ENCODE peak calls at places on chromosome 12, in seven cellular contexts. One of them, this sample, is unnamed.

GRCh38 chr12:105554223-105554678 is 223.8 kb downstream of the C12orf75 start:
- DNase-seq in neuronal stem cell: peak; percentile 46
- DNase-seq in trophoblast cell: no peak
- DNase-seq in mesenchymal stem cell: no peak
- DNase-seq in H9: no peak
- DNase-seq in H1: no peak
- DNase-seq in IMR-90: no peak
- DNase-seq in this sample: peak; percentile 90

GRCh38 chr12:52238206-52238840 is 5.3 kb downstream of the KRT7 start:
- DNase-seq in neuronal stem cell: no peak
- DNase-seq in trophoblast cell: no peak
- DNase-seq in mesenchymal stem cell: no peak
- DNase-seq in H9: no peak
- DNase-seq in H1: no peak
- DNase-seq in IMR-90: no peak
- DNase-seq in this sample: no peak

GRCh38 chr12:73506611-73507010 is 1031.0 kb upstream of the ATXN7L3B start:
- DNase-seq in neuronal stem cell: no peak
- DNase-seq in trophoblast cell: no peak
- DNase-seq in mesenchymal stem cell: no peak
- DNase-seq in H9: no peak
- DNase-seq in H1: no peak
- DNase-seq in IMR-90: no peak
- DNase-seq in this sample: no peak

GRCh38 chr12:71626768-71627167 is 36.9 kb downstream of the ZFC3H1 start:
- DNase-seq in neuronal stem cell: no peak
- DNase-seq in trophoblast cell: no peak
- DNase-seq in mesenchymal stem cell: no peak
- DNase-seq in H9: no peak
- DNase-seq in H1: no peak
- DNase-seq in IMR-90: peak; percentile 65
- DNase-seq in this sample: no peak

GRCh38 chr12:26658991-26659390 is 174.0 kb downstream of the ITPR2 start:
- DNase-seq in neuronal stem cell: no peak
- DNase-seq in trophoblast cell: no peak
- DNase-seq in mesenchymal stem cell: no peak
- DNase-seq in H9: no peak
- DNase-seq in H1: no peak
- DNase-seq in IMR-90: peak; percentile 81
- DNase-seq in this sample: no peak

GRCh38 chr12:45050331-45050750 is 558 bp downstream of the DBX2 start:
- DNase-seq in neuronal stem cell: no peak
- DNase-seq in trophoblast cell: no peak
- DNase-seq in mesenchymal stem cell: no peak
- DNase-seq in H9: peak; percentile 66
- DNase-seq in H1: peak; percentile 78
- DNase-seq in IMR-90: no peak
- DNase-seq in this sample: peak; percentile 29

GRCh38 chr12:108063192-108063591 is 65.9 kb upstream of the WSCD2 start:
- DNase-seq in neuronal stem cell: peak; percentile 27
- DNase-seq in trophoblast cell: no peak
- DNase-seq in mesenchymal stem cell: no peak
- DNase-seq in H9: no peak
- DNase-seq in H1: no peak
- DNase-seq in IMR-90: no peak
- DNase-seq in this sample: peak; percentile 66

GRCh38 chr12:50924439-50925341 is 27.7 kb upstream of the HIGD1C start:
- DNase-seq in neuronal stem cell: no peak
- DNase-seq in trophoblast cell: no peak
- DNase-seq in mesenchymal stem cell: peak; percentile 97
- DNase-seq in H9: peak; percentile 63
- DNase-seq in H1: peak; percentile 63
- DNase-seq in IMR-90: peak; percentile 86
- DNase-seq in this sample: peak; percentile 59

GRCh38 chr12:57717846-57718640 is 20.5 kb downstream of the AGAP2 start:
- DNase-seq in neuronal stem cell: no peak
- DNase-seq in trophoblast cell: no peak
- DNase-seq in mesenchymal stem cell: no peak
- DNase-seq in H9: no peak
- DNase-seq in H1: peak; percentile 19
- DNase-seq in IMR-90: no peak
- DNase-seq in this sample: no peak

GRCh38 chr12:49131973-49132461 is 822 bp upstream of the TUBA1B start:
- DNase-seq in neuronal stem cell: no peak
- DNase-seq in trophoblast cell: no peak
- DNase-seq in mesenchymal stem cell: peak; percentile 77
- DNase-seq in H9: no peak
- DNase-seq in H1: no peak
- DNase-seq in IMR-90: peak; percentile 50
- DNase-seq in this sample: peak; percentile 30

DNA sequence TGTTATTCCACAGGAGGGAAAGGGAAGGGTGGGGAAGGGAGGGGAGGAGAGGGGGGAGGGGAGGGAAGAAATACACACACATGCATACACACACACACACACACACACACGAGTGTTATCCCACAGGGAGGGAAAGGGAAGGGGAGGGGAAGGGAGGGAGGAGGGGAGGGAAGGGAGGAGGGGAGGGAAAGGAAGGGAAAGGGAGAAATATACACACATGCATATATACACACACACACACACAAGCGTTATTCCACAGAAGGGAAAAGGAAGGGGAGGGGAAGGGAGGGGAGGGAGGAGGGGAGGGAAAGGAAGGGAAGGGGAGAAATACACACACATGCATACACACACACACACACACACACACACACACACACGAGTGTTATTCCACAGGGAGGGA is 19.5 kb upstream of the FBRSL1 start:
- DNase-seq in neuronal stem cell: no peak
- DNase-seq in trophoblast cell: no peak
- DNase-seq in mesenchymal stem cell: no peak
- DNase-seq in H9: no peak
- DNase-seq in H1: no peak
- DNase-seq in IMR-90: no peak
- DNase-seq in this sample: no peak
- H3K18ac ChIP-seq in neuronal stem cell: no peak overlapping the region
- H3K18ac ChIP-seq in trophoblast cell: no peak overlapping the region
- H3K18ac ChIP-seq in mesenchymal stem cell: no peak overlapping the region
- H3K18ac ChIP-seq in H9: no peak overlapping the region
- H3K18ac ChIP-seq in H1: no peak overlapping the region
- H3K18ac ChIP-seq in IMR-90: no peak overlapping the region
- H3K18ac ChIP-seq in this sample: no peak overlapping the region

GRCh38 chr12:2855546-2855945 is 1.3 kb downstream of the TEX52 start:
- DNase-seq in neuronal stem cell: no peak
- DNase-seq in trophoblast cell: no peak
- DNase-seq in mesenchymal stem cell: no peak
- DNase-seq in H9: no peak
- DNase-seq in H1: no peak
- DNase-seq in IMR-90: no peak
- DNase-seq in this sample: no peak

GRCh38 chr12:2854669-2855453 is 2.0 kb downstream of the TEX52 start:
- DNase-seq in neuronal stem cell: no peak
- DNase-seq in trophoblast cell: no peak
- DNase-seq in mesenchymal stem cell: no peak
- DNase-seq in H9: no peak
- DNase-seq in H1: no peak
- DNase-seq in IMR-90: no peak
- DNase-seq in this sample: no peak

GRCh38 chr12:2856901-2857495 is at the start of gene TEX52:
- DNase-seq in neuronal stem cell: no peak
- DNase-seq in trophoblast cell: peak; percentile 23
- DNase-seq in mesenchymal stem cell: peak; percentile 20
- DNase-seq in H9: peak; percentile 86
- DNase-seq in H1: peak; percentile 63
- DNase-seq in IMR-90: no peak
- DNase-seq in this sample: peak; percentile 89

GRCh38 chr12:2858334-2858733 is 1.5 kb upstream of the TEX52 start:
- DNase-seq in neuronal stem cell: no peak
- DNase-seq in trophoblast cell: no peak
- DNase-seq in mesenchymal stem cell: no peak
- DNase-seq in H9: no peak
- DNase-seq in H1: no peak
- DNase-seq in IMR-90: no peak
- DNase-seq in this sample: no peak

GRCh38 chr12:2856051-2856450 is 788 bp downstream of the TEX52 start:
- DNase-seq in neuronal stem cell: no peak
- DNase-seq in trophoblast cell: peak; percentile 81
- DNase-seq in mesenchymal stem cell: peak; percentile 9
- DNase-seq in H9: no peak
- DNase-seq in H1: no peak
- DNase-seq in IMR-90: no peak
- DNase-seq in this sample: peak; percentile 44
- H3K18ac ChIP-seq in neuronal stem cell: no peak overlapping the region
- H3K18ac ChIP-seq in trophoblast cell: no peak overlapping the region
- H3K18ac ChIP-seq in mesenchymal stem cell: no peak overlapping the region
- H3K18ac ChIP-seq in H9: no peak overlapping the region
- H3K18ac ChIP-seq in H1: no peak overlapping the region
- H3K18ac ChIP-seq in IMR-90: no peak overlapping the region
- H3K18ac ChIP-seq in this sample: no peak overlapping the region

GRCh38 chr12:12839886-12840285 is 26.7 kb downstream of the DDX47 start:
- DNase-seq in neuronal stem cell: no peak
- DNase-seq in trophoblast cell: no peak
- DNase-seq in mesenchymal stem cell: peak; percentile 87
- DNase-seq in H9: no peak
- DNase-seq in H1: no peak
- DNase-seq in IMR-90: peak; percentile 87
- DNase-seq in this sample: no peak
- H3K18ac ChIP-seq in neuronal stem cell: no peak overlapping the region
- H3K18ac ChIP-seq in trophoblast cell: peak overlapping the region; percentile 66
- H3K18ac ChIP-seq in mesenchymal stem cell: peak overlapping the region; percentile 62
- H3K18ac ChIP-seq in H9: no peak overlapping the region
- H3K18ac ChIP-seq in H1: no peak overlapping the region
- H3K18ac ChIP-seq in IMR-90: peak overlapping the region; percentile 48
- H3K18ac ChIP-seq in this sample: no peak overlapping the region

GRCh38 chr12:130477701-130478100 is 140.0 kb downstream of the PIWIL1 start:
- DNase-seq in neuronal stem cell: no peak
- DNase-seq in trophoblast cell: no peak
- DNase-seq in mesenchymal stem cell: no peak
- DNase-seq in H9: no peak
- DNase-seq in H1: no peak
- DNase-seq in IMR-90: no peak
- DNase-seq in this sample: no peak

GRCh38 chr12:130476451-130476850 is 138.8 kb downstream of the PIWIL1 start:
- DNase-seq in neuronal stem cell: no peak
- DNase-seq in trophoblast cell: no peak
- DNase-seq in mesenchymal stem cell: no peak
- DNase-seq in H9: no peak
- DNase-seq in H1: no peak
- DNase-seq in IMR-90: no peak
- DNase-seq in this sample: no peak

GRCh38 chr12:130478786-130479185 is 141.1 kb downstream of the PIWIL1 start:
- DNase-seq in neuronal stem cell: no peak
- DNase-seq in trophoblast cell: no peak
- DNase-seq in mesenchymal stem cell: no peak
- DNase-seq in H9: no peak
- DNase-seq in H1: no peak
- DNase-seq in IMR-90: no peak
- DNase-seq in this sample: no peak

GRCh38 chr12:130479401-130480125 is 141.9 kb downstream of the PIWIL1 start:
- DNase-seq in neuronal stem cell: no peak
- DNase-seq in trophoblast cell: no peak
- DNase-seq in mesenchymal stem cell: no peak
- DNase-seq in H9: no peak
- DNase-seq in H1: no peak
- DNase-seq in IMR-90: no peak
- DNase-seq in this sample: no peak

GRCh38 chr12:130477221-130477620 is 139.5 kb downstream of the PIWIL1 start:
- DNase-seq in neuronal stem cell: no peak
- DNase-seq in trophoblast cell: no peak
- DNase-seq in mesenchymal stem cell: no peak
- DNase-seq in H9: no peak
- DNase-seq in H1: no peak
- DNase-seq in IMR-90: no peak
- DNase-seq in this sample: no peak
- H3K18ac ChIP-seq in neuronal stem cell: no peak overlapping the region
- H3K18ac ChIP-seq in trophoblast cell: no peak overlapping the region
- H3K18ac ChIP-seq in mesenchymal stem cell: no peak overlapping the region
- H3K18ac ChIP-seq in H9: no peak overlapping the region
- H3K18ac ChIP-seq in H1: no peak overlapping the region
- H3K18ac ChIP-seq in IMR-90: no peak overlapping the region
- H3K18ac ChIP-seq in this sample: no peak overlapping the region

GRCh38 chr12:19666070-19666469 is 226.8 kb downstream of the AEBP2 start:
- DNase-seq in neuronal stem cell: no peak
- DNase-seq in trophoblast cell: no peak
- DNase-seq in mesenchymal stem cell: no peak
- DNase-seq in H9: no peak
- DNase-seq in H1: no peak
- DNase-seq in IMR-90: no peak
- DNase-seq in this sample: peak; percentile 67
- H3K18ac ChIP-seq in neuronal stem cell: no peak overlapping the region
- H3K18ac ChIP-seq in trophoblast cell: no peak overlapping the region
- H3K18ac ChIP-seq in mesenchymal stem cell: no peak overlapping the region
- H3K18ac ChIP-seq in H9: no peak overlapping the region
- H3K18ac ChIP-seq in H1: no peak overlapping the region
- H3K18ac ChIP-seq in IMR-90: peak overlapping the region; percentile 3
- H3K18ac ChIP-seq in this sample: no peak overlapping the region

DNA sequence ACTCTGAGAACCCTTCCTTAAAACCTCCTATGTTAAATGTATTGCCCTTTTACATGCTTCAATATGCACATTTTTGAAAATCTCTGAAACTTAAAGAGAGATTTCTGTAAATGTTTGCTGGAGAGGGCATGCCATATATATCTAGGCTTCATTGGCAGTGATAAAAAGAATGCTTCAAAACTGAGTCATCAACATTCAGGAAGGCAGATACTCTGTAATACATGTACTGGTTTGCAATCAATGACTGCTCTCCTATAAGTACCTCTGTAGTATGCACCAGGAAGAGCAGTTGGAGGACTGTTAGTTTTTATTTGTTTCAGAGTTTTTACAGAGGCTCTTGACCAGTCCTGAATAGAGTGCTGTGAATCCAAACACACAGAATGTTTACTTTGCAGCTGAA is 739.9 kb downstream of the SLC16A7 start:
- DNase-seq in neuronal stem cell: no peak
- DNase-seq in trophoblast cell: no peak
- DNase-seq in mesenchymal stem cell: peak; percentile 69
- DNase-seq in H9: no peak
- DNase-seq in H1: no peak
- DNase-seq in IMR-90: peak; percentile 67
- DNase-seq in this sample: peak; percentile 43
- H3K18ac ChIP-seq in neuronal stem cell: no peak overlapping the region
- H3K18ac ChIP-seq in trophoblast cell: no peak overlapping the region
- H3K18ac ChIP-seq in mesenchymal stem cell: no peak overlapping the region
- H3K18ac ChIP-seq in H9: no peak overlapping the region
- H3K18ac ChIP-seq in H1: no peak overlapping the region
- H3K18ac ChIP-seq in IMR-90: no peak overlapping the region
- H3K18ac ChIP-seq in this sample: no peak overlapping the region

This sample was measured in mesendoderm.